ENCODE peak calls at places on chromosome 12, in nine cellular contexts. H, K, X, F, Z, W, M, P and J are unnamed samples. For H3K4me1, the result is how much of the 10 kb centered on the place peaks cover.

GRCh38 chr12:9049520-9050133 is 60.3 kb downstream of the KLRG1 start:
- DNase-seq in H (peak), K (no peak), X (no peak), F (no peak), Z (no peak), W (no peak), M (no peak), P (peak), J (no peak)

GRCh38 chr12:33439587-33440011 is at the start of gene SYT10:
- DNase-seq in H (no peak), K (no peak), X (no peak), F (no peak), Z (no peak), W (no peak), M (peak), P (peak), J (no peak)

GRCh38 chr12:125797421-125798175 is 732.4 kb downstream of the AACS start:
- DNase-seq in H (no peak), K (no peak), X (no peak), F (no peak), Z (no peak), W (no peak), M (no peak), P (no peak), J (no peak)

GRCh38 chr12:75641031-75641780 is 129.8 kb upstream of the KRR1 start:
- DNase-seq in H (peak), K (no peak), X (no peak), F (peak), Z (no peak), W (no peak), M (no peak), P (peak), J (no peak)

GRCh38 chr12:4307593-4308333 is 13.2 kb upstream of the TIGAR start:
- DNase-seq in H (peak), K (peak), X (peak), F (peak), Z (peak), W (peak), M (peak), P (peak), J (peak)

GRCh38 chr12:5441497-5442236 is 9.8 kb downstream of the NTF3 start:
- DNase-seq in H (no peak), K (no peak), X (no peak), F (no peak), Z (no peak), W (no peak), M (no peak), P (no peak), J (no peak)

GRCh38 chr12:1668833-1669543 is 21.9 kb upstream of the ADIPOR2 start:
- DNase-seq in H (no peak), K (no peak), X (peak), F (peak), Z (peak), W (no peak), M (no peak), P (no peak), J (no peak)

GRCh38 chr12:47773062-47773857 is at the start of gene SLC48A1:
- DNase-seq in H (peak), K (no peak), X (peak), F (peak), Z (peak), W (peak), M (peak), P (peak), J (peak)

GRCh38 chr12:22982635-22983034 is 357.7 kb downstream of the ETNK1 start:
- DNase-seq in H (no peak), K (no peak), X (no peak), F (no peak), Z (no peak), W (no peak), M (peak), P (no peak), J (no peak)

GRCh38 chr12:112782250-112782649 is 9.3 kb upstream of the RPH3A start:
- DNase-seq in H (no peak), K (no peak), X (no peak), F (no peak), Z (no peak), W (no peak), M (no peak), P (no peak), J (no peak)

GRCh38 chr12:31466768-31467167 is 124.2 kb downstream of the DENND5B start:
- DNase-seq in H (no peak), K (no peak), X (no peak), F (no peak), Z (no peak), W (no peak), M (no peak), P (no peak), J (no peak)

GRCh38 chr12:102528111-102528510 is 47.7 kb upstream of the IGF1 start:
- DNase-seq in H (no peak), K (no peak), X (no peak), F (no peak), Z (no peak), W (no peak), M (no peak), P (no peak), J (no peak)

GRCh38 chr12:96219700-96220206 is 25.6 kb downstream of the ELK3 start:
- DNase-seq in H (no peak), K (no peak), X (no peak), F (no peak), Z (peak), W (no peak), M (no peak), P (peak), J (no peak)

GRCh38 chr12:7113389-7113871 is 4.4 kb upstream of the C1RL start:
- DNase-seq in H (peak), K (no peak), X (no peak), F (no peak), Z (no peak), W (peak), M (no peak), P (peak), J (no peak)

GRCh38 chr12:1502856-1503255 is 91.5 kb downstream of the FBXL14 start:
- DNase-seq in H (no peak), K (no peak), X (no peak), F (no peak), Z (no peak), W (no peak), M (peak), P (peak), J (no peak)

GRCh38 chr12:9133243-9133938 is 17.7 kb upstream of the A2M start:
- DNase-seq in H (no peak), K (no peak), X (no peak), F (no peak), Z (no peak), W (no peak), M (no peak), P (no peak), J (no peak)

GRCh38 chr12:130490674-130491073 is 153.0 kb downstream of the PIWIL1 start:
- DNase-seq in H (no peak), K (no peak), X (no peak), F (no peak), Z (no peak), W (no peak), M (no peak), P (no peak), J (no peak)

GRCh38 chr12:48454675-48455074 is 17.7 kb upstream of the ANP32D start:
- DNase-seq in H (peak), K (no peak), X (no peak), F (no peak), Z (no peak), W (no peak), M (no peak), P (peak), J (no peak)

GRCh38 chr12:47530050-47530449 is 175.8 kb downstream of the RPAP3 start:
- DNase-seq in H (no peak), K (no peak), X (no peak), F (no peak), Z (no peak), W (no peak), M (no peak), P (no peak), J (no peak)

GRCh38 chr12:23204933-23205778 is 580.2 kb downstream of the ETNK1 start:
- DNase-seq in H (peak), K (no peak), X (no peak), F (no peak), Z (no peak), W (no peak), M (no peak), P (peak), J (peak)

GRCh38 chr12:132243596-132244289 is 85.6 kb downstream of the GALNT9 start:
- DNase-seq in H (no peak), K (no peak), X (no peak), F (no peak), Z (no peak), W (no peak), M (peak), P (no peak), J (no peak)

GRCh38 chr12:54164402-54165145 is 24.2 kb downstream of the SMUG1 start:
- DNase-seq in H (no peak), K (no peak), X (no peak), F (no peak), Z (no peak), W (no peak), M (no peak), P (no peak), J (no peak)

GRCh38 chr12:117679776-117680175 is 289.0 kb downstream of the KSR2 start:
- DNase-seq in H (no peak), K (no peak), X (no peak), F (no peak), Z (no peak), W (no peak), M (no peak), P (no peak), J (no peak)

GRCh38 chr12:64092507-64092906 is 129.6 kb downstream of the KICS2 start:
- DNase-seq in H (no peak), K (no peak), X (no peak), F (no peak), Z (no peak), W (no peak), M (no peak), P (no peak), J (no peak)

GRCh38 chr12:64088431-64089349 is 133.4 kb downstream of the KICS2 start:
- DNase-seq in H (no peak), K (peak), X (peak), F (peak), Z (peak), W (no peak), M (no peak), P (peak), J (peak)

GRCh38 chr12:64086946-64087345 is 135.2 kb downstream of the KICS2 start:
- DNase-seq in H (no peak), K (no peak), X (no peak), F (no peak), Z (no peak), W (no peak), M (no peak), P (no peak), J (no peak)

GRCh38 chr12:64091186-64091585 is 130.9 kb downstream of the KICS2 start:
- DNase-seq in H (no peak), K (no peak), X (no peak), F (no peak), Z (no peak), W (no peak), M (no peak), P (no peak), J (no peak)

DNA sequence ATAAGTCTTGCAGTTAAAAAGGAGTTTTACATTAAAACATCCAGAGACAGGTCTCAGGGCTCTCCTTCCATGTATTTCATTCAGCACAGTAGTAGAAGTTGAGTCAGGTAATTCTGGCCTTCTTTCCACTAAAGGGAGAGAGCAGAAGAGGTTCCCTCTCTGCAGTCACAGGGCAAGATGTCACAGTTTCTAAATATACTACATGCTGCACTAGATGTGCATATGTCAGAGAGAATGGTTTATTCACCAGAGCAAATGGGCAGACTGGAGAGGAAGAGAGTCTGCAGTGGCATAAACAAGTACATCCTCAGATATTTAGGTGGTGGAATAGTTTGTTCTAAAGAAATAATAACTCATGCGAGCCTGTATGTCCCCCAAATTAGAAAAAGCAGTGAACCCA is 132.0 kb downstream of the KICS2 start:
- DNase-seq in H (no peak), K (no peak), X (no peak), F (no peak), Z (no peak), W (no peak), M (no peak), P (no peak), J (no peak)
- H3K4me1 ChIP-seq in H (under half), K (under half), X (half or more), F (under half), Z (under half), W (under half), M (under half), P (under half), J (under half)

DNA sequence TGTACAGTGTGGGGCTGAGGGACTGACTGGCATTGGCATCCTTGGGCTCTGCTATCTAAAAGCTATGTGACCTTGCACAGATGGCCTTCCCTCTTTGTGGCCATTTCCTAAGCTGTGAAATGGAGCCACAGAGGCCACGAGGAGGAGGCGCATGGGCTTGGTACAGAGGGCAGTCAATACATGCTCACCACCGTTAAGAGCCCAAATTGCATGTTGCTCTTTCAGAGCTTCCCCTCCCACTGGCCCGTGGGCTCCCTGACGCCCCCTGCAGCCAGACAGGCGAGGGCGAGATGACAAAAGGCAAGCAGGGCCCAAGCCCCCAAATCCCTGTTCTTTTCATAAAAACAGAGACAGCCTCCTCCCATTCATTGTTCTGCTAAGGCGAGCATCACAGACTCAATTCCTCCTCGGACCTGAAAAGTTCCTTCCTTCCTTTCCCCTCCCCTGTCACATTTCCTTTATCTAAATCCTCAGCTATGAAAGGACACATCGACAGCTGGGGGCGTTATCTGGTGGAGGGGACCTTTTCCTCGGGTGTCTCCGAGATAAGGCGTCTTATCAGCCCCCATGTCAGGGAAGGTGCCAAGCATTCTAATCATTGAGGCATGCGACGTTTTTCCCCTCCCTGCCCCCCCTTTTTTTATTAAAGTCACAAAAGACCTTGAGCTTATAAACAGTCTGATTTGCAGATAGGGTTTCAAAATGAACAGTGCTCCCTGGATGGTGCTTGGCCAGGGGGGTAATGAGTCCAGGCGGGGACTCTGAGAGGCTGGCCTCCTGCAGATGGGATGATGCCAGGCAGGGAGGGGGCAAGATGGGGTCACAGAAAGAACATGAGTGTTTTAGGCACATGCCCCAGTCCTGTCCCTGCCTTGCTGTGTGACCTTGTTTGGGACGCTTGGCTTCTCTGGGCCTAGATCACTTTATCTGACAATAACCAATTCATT is 26.4 kb downstream of the FAM222A start:
- DNase-seq in H (peak), K (peak), X (peak), F (peak), Z (peak), W (peak), M (peak), P (no peak), J (peak)
- TF ChIP-seq CTCF in H (peak), K (no peak), X (peak), F (no peak), Z (no peak), W (no peak), M (no peak), P (peak), J (no peak)

GRCh38 chr12:70049596-70050360 is 193.5 kb upstream of the CNOT2 start:
- DNase-seq in H (peak), K (no peak), X (no peak), F (no peak), Z (no peak), W (no peak), M (no peak), P (peak), J (no peak)
- H3K4me1 ChIP-seq in H (under half), K (under half), X (under half), F (under half), Z (under half), W (under half), M (under half), P (under half), J (under half)

GRCh38 chr12:94874986-94875312 is 128.5 kb downstream of the NDUFA12 start:
- DNase-seq in H (no peak), K (no peak), X (no peak), F (no peak), Z (no peak), W (no peak), M (no peak), P (no peak), J (no peak)

GRCh38 chr12:94873368-94874085 is 130.0 kb downstream of the NDUFA12 start:
- DNase-seq in H (peak), K (no peak), X (peak), F (peak), Z (no peak), W (peak), M (peak), P (peak), J (no peak)

GRCh38 chr12:94874086-94874985 is 129.2 kb downstream of the NDUFA12 start:
- DNase-seq in H (no peak), K (no peak), X (no peak), F (no peak), Z (no peak), W (peak), M (no peak), P (no peak), J (no peak)

GRCh38 chr12:94872671-94873367 is 130.7 kb downstream of the NDUFA12 start:
- DNase-seq in H (peak), K (no peak), X (no peak), F (no peak), Z (no peak), W (peak), M (peak), P (peak), J (no peak)

GRCh38 chr12:94875525-94875924 is 128.0 kb downstream of the NDUFA12 start:
- DNase-seq in H (peak), K (no peak), X (no peak), F (no peak), Z (no peak), W (no peak), M (no peak), P (peak), J (no peak)
- TF ChIP-seq CTCF in H (peak), K (no peak), X (peak), F (no peak), Z (no peak), W (no peak), M (peak), P (peak), J (no peak)